ENCODE peak calls at places on chromosomes 2 and 18, in eight cellular contexts. S, X, V, B, N, P, M and F are unnamed samples.

GRCh38 chr2:173149491-173149890 is 73.8 kb downstream of the MAP3K20 start:
- DNase-seq in S (no peak), X (no peak), V (no peak), B (no peak), N (no peak), P (no peak), M (no peak), F (no peak)

GRCh38 chr2:66430906-66431619 is 3.9 kb upstream of the MEIS1 start:
- DNase-seq in S (no peak), X (no peak), V (no peak), B (no peak), N (no peak), P (no peak), M (no peak), F (no peak)

GRCh38 chr2:229835601-229836283 is 86.1 kb downstream of the TRIP12 start:
- DNase-seq in S (no peak), X (no peak), V (no peak), B (no peak), N (no peak), P (no peak), M (peak; percentile 64), F (peak; percentile 45)

GRCh38 chr2:211435331-211435730 is 878.9 kb downstream of the CPS1 start:
- DNase-seq in S (no peak), X (no peak), V (no peak), B (no peak), N (no peak), P (no peak), M (no peak), F (no peak)

GRCh38 chr2:156867201-156867600 is 390.3 kb upstream of the GALNT5 start:
- DNase-seq in S (no peak), X (no peak), V (no peak), B (no peak), N (no peak), P (no peak), M (no peak), F (no peak)

GRCh38 chr2:68942827-68943226 is 9.9 kb downstream of the GKN2 start:
- DNase-seq in S (no peak), X (no peak), V (no peak), B (no peak), N (no peak), P (no peak), M (peak; percentile 16), F (no peak)

GRCh38 chr2:112995346-112995920 is 9.8 kb upstream of the IL36A start:
- DNase-seq in S (no peak), X (no peak), V (no peak), B (no peak), N (no peak), P (no peak), M (no peak), F (no peak)

GRCh38 chr2:48356701-48357322 is 173.1 kb upstream of the STON1 start:
- DNase-seq in S (no peak), X (no peak), V (no peak), B (peak; percentile 37), N (no peak), P (peak; percentile 13), M (no peak), F (no peak)

GRCh38 chr2:174787485-174788205 is 23.4 kb upstream of the CHRNA1 start:
- DNase-seq in S (peak; percentile 35), X (no peak), V (no peak), B (peak; percentile 84), N (peak; percentile 91), P (no peak), M (peak; percentile 95), F (peak; percentile 99)

GRCh38 chr2:88615822-88616221 is 11.4 kb downstream of the EIF2AK3 start:
- DNase-seq in S (no peak), X (no peak), V (no peak), B (no peak), N (no peak), P (no peak), M (no peak), F (no peak)

GRCh38 chr2:134290363-134290762 is 36.5 kb downstream of the MGAT5 start:
- DNase-seq in S (no peak), X (no peak), V (no peak), B (no peak), N (no peak), P (no peak), M (peak; percentile 33), F (no peak)

GRCh38 chr2:241882090-241882625 is 12.6 kb downstream of the RTP5 start:
- DNase-seq in S (no peak), X (peak; percentile 14), V (no peak), B (no peak), N (no peak), P (peak; percentile 26), M (peak; percentile 33), F (peak; percentile 25)

GRCh38 chr18:27075828-27076227 is 109.3 kb downstream of the CHST9 start:
- DNase-seq in S (no peak), X (no peak), V (no peak), B (no peak), N (no peak), P (peak; percentile 54), M (no peak), F (no peak)

GRCh38 chr2:95670167-95670566 is 78.4 kb downstream of the TRIM43 start:
- DNase-seq in S (peak; percentile 51), X (no peak), V (no peak), B (no peak), N (peak; percentile 72), P (no peak), M (peak; percentile 61), F (peak; percentile 76)

GRCh38 chr18:34697891-34698290 is 12.2 kb upstream of the DTNA start:
- DNase-seq in S (peak; percentile 68), X (no peak), V (no peak), B (no peak), N (no peak), P (no peak), M (no peak), F (no peak)

GRCh38 chr2:19786408-19787058 is 115.2 kb downstream of the TTC32 start:
- DNase-seq in S (peak; percentile 55), X (peak; percentile 88), V (no peak), B (peak; percentile 53), N (peak; percentile 83), P (no peak), M (peak; percentile 71), F (peak; percentile 63)

GRCh38 chr2:56128235-56128634 is 55.6 kb upstream of the CCDC85A start:
- DNase-seq in S (no peak), X (no peak), V (no peak), B (no peak), N (no peak), P (peak; percentile 69), M (no peak), F (no peak)

GRCh38 chr2:195769975-195770374 is 112.9 kb downstream of the SLC39A10 start:
- DNase-seq in S (no peak), X (no peak), V (no peak), B (no peak), N (no peak), P (no peak), M (no peak), F (no peak)

GRCh38 chr2:189060096-189060642 is 86.0 kb downstream of the COL3A1 start:
- DNase-seq in S (no peak), X (no peak), V (no peak), B (no peak), N (no peak), P (no peak), M (peak; percentile 47), F (no peak)

GRCh38 chr2:25521665-25522387 is 151.6 kb downstream of the DTNB start:
- DNase-seq in S (peak; percentile 53), X (peak; percentile 45), V (no peak), B (peak; percentile 83), N (peak; percentile 58), P (peak; percentile 82), M (peak; percentile 81), F (peak; percentile 72)

GRCh38 chr2:177355874-177356273 is 36.7 kb upstream of the AGPS start:
- DNase-seq in S (no peak), X (no peak), V (no peak), B (no peak), N (peak; percentile 7), P (no peak), M (no peak), F (no peak)

GRCh38 chr18:9887992-9888391 is 2.2 kb downstream of the TXNDC2 start:
- DNase-seq in S (no peak), X (no peak), V (no peak), B (no peak), N (no peak), P (no peak), M (no peak), F (no peak)

GRCh38 chr18:58529714-58530354 is 99.1 kb downstream of the ALPK2 start:
- DNase-seq in S (peak; percentile 44), X (peak; percentile 46), V (no peak), B (peak; percentile 73), N (peak; percentile 44), P (peak; percentile 40), M (peak; percentile 75), F (peak; percentile 45)